ENCODE peak calls at places on chromosomes 11 and 22, in seven cellular contexts. F is fibroblast of lung; U is activated CD8-positive, alpha-beta memory T cell treated with anti-CD3 and anti-CD28 coated beads, Interleukin-2, amount 50 U/mL, for 4 hours; Z is body of pancreas; O is amygdala; X is neuronal stem cell; M is LoVo. G is an unnamed sample.

GRCh38 chr11:107182983-107183382 is 164.7 kb upstream of the GUCY1A2 start:
- DNase-seq in F (no peak), U (no peak), Z (no peak), O (no peak), X (no peak), M (no peak), G (no peak)

GRCh38 chr11:11558826-11559225 is 63.0 kb downstream of the GALNT18 start:
- DNase-seq in F (no peak), U (no peak), Z (no peak), O (no peak), X (no peak), M (no peak), G (no peak)

GRCh38 chr22:32217465-32217864 is 12.6 kb upstream of the RFPL2 start:
- DNase-seq in F (no peak), U (no peak), Z (no peak), O (no peak), X (no peak), M (no peak), G (no peak)

GRCh38 chr22:24807284-24807950 is 1.4 kb downstream of the SGSM1 start:
- DNase-seq in F (peak), U (no peak), Z (no peak), O (no peak), X (no peak), M (no peak), G (no peak)

GRCh38 chr11:81246937-81247336 is 1486.7 kb downstream of the FAM181B start:
- DNase-seq in F (no peak), U (no peak), Z (no peak), O (no peak), X (no peak), M (peak), G (no peak)

GRCh38 chr11:67251841-67252240 is 14.4 kb upstream of the GRK2 start:
- DNase-seq in F (no peak), U (no peak), Z (no peak), O (no peak), X (no peak), M (no peak), G (no peak)

GRCh38 chr11:69448471-69449284 is 32.8 kb upstream of the LINC01488 start:
- DNase-seq in F (no peak), U (no peak), Z (no peak), O (no peak), X (no peak), M (no peak), G (no peak)

GRCh38 chr11:134313821-134314607 is 17.8 kb upstream of the GLB1L2 start:
- DNase-seq in F (no peak), U (no peak), Z (peak), O (no peak), X (no peak), M (no peak), G (no peak)

GRCh38 chr22:30344447-30345200 is 12.1 kb downstream of the SF3A1 start:
- DNase-seq in F (no peak), U (no peak), Z (no peak), O (no peak), X (no peak), M (no peak), G (no peak)

GRCh38 chr11:1877211-1878133 is 14.2 kb downstream of the PRR33 start:
- DNase-seq in F (peak), U (no peak), Z (peak), O (no peak), X (no peak), M (no peak), G (no peak)

GRCh38 chr11:67433536-67434394 is 3.7 kb downstream of the PTPRCAP start:
- DNase-seq in F (no peak), U (no peak), Z (peak), O (no peak), X (no peak), M (no peak), G (no peak)

GRCh38 chr22:41092847-41093371 is 517 bp downstream of the EP300 start:
- DNase-seq in F (peak), U (peak), Z (peak), O (no peak), X (no peak), M (peak), G (peak)

GRCh38 chr11:112310414-112310813 is 49.8 kb upstream of the PLET1 start:
- DNase-seq in F (no peak), U (no peak), Z (no peak), O (no peak), X (no peak), M (no peak), G (no peak)

G was measured in endothelial cell of umbilical vein.